ENCODE peak calls at places on chromosome 10, in four cellular contexts. Q is suprapubic skin, L is brain microvascular endothelial cell, G is HCT116. A is an unnamed sample.

GRCh38 chr10:50385610-50386009 is 134.3 kb upstream of the ASAH2 start:
- DNase-seq in Q (peak; percentile 65), L (no peak), G (no peak), A (no peak)

GRCh38 chr10:1256139-1256720 is 200.0 kb downstream of the WDR37 start:
- DNase-seq in Q (no peak), L (no peak), G (no peak), A (no peak)

GRCh38 chr10:125479059-125479458 is 203.9 kb downstream of the TEX36 start:
- DNase-seq in Q (no peak), L (peak; percentile 9), G (peak; percentile 16), A (peak; percentile 41)

GRCh38 chr10:2525781-2526180 is 541.6 kb upstream of the PFKP start:
- DNase-seq in Q (no peak), L (no peak), G (no peak), A (no peak)

GRCh38 chr10:101214446-101215396 is 14.5 kb downstream of the LBX1 start:
- DNase-seq in Q (no peak), L (no peak), G (peak; percentile 66), A (peak; percentile 49)

GRCh38 chr10:88187472-88187871 is 324.0 kb downstream of the PTEN start:
- DNase-seq in Q (no peak), L (no peak), G (no peak), A (no peak)

GRCh38 chr10:21405981-21406380 is 119.5 kb downstream of the SKIDA1 start:
- DNase-seq in Q (no peak), L (no peak), G (no peak), A (no peak)

GRCh38 chr10:42690449-42691360 is 52.3 kb upstream of the ZNF33B start:
- DNase-seq in Q (no peak), L (no peak), G (peak; percentile 19), A (peak; percentile 8)

GRCh38 chr10:3889961-3890522 is 105.0 kb upstream of the KLF6 start:
- DNase-seq in Q (no peak), L (peak; percentile 93), G (peak; percentile 94), A (peak; percentile 51)

GRCh38 chr10:111076191-111076681 is 593 bp upstream of the ADRA2A start:
- DNase-seq in Q (no peak), L (peak; percentile 40), G (peak; percentile 13), A (no peak)

DNA sequence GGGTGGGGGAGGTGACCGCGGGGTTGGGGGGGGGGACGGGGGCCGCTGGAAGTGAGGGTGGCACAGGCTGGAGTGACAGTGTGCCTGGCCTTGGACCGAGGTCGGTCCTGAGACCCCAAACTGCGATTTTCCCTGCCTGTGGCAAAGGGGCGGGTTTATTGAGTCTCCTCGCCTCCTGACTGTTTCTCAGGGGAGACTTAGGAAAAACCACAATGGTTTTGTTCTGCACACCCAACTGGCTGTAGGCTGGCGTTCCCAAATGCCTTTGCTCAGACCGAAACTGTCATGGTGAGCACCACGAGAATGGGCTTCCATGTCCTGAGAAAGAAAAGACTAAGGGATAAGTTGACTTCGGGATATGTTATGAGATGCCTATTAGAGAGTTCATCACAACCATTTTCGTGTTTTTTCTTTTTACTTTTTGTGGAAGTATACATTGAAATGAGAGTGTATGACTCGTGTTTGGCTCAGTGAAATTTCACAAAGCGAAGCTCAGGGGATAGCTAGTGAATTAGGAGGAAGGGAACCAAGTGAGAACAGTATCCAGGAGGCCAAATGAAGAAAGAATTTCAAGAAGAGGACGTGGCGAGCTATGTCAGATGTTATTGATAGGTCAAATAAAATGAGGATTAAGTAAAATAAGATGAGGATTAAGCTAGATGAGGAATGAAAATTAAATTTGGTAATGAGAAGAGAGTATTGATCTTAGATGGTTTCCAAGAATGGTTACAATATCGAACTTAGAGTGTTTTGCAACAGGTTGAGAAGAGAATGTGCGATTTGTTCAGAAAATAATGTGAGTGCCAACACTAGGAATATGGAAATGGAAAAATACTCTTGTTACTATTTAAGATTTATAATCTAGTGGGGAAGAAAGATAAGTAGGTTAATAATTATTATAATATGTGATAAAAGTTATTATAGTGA is 918 bp downstream of the NET1 start:
- DNase-seq in Q (no peak), L (peak; percentile 11), G (no peak), A (peak; percentile 29)
- H3K27ac ChIP-seq in Q (peak overlapping the region; percentile 89), L (peak overlapping the region; percentile 17), G (peak overlapping the region; percentile 22), A (peak overlapping the region; percentile 81)

GRCh38 chr10:11282661-11283060 is 265.0 kb downstream of the CELF2 start:
- DNase-seq in Q (no peak), L (no peak), G (no peak), A (no peak)

GRCh38 chr10:11279286-11279685 is 261.6 kb downstream of the CELF2 start:
- DNase-seq in Q (no peak), L (no peak), G (no peak), A (no peak)

GRCh38 chr10:11276475-11276990 is 258.9 kb downstream of the CELF2 start:
- DNase-seq in Q (no peak), L (no peak), G (no peak), A (no peak)

GRCh38 chr10:11282156-11282555 is 264.5 kb downstream of the CELF2 start:
- DNase-seq in Q (no peak), L (no peak), G (no peak), A (no peak)

GRCh38 chr10:11280187-11280932 is 262.7 kb downstream of the CELF2 start:
- DNase-seq in Q (no peak), L (no peak), G (no peak), A (no peak)
- H3K27ac ChIP-seq in Q (no peak overlapping the region), L (no peak overlapping the region), G (no peak overlapping the region), A (no peak overlapping the region)

DNA sequence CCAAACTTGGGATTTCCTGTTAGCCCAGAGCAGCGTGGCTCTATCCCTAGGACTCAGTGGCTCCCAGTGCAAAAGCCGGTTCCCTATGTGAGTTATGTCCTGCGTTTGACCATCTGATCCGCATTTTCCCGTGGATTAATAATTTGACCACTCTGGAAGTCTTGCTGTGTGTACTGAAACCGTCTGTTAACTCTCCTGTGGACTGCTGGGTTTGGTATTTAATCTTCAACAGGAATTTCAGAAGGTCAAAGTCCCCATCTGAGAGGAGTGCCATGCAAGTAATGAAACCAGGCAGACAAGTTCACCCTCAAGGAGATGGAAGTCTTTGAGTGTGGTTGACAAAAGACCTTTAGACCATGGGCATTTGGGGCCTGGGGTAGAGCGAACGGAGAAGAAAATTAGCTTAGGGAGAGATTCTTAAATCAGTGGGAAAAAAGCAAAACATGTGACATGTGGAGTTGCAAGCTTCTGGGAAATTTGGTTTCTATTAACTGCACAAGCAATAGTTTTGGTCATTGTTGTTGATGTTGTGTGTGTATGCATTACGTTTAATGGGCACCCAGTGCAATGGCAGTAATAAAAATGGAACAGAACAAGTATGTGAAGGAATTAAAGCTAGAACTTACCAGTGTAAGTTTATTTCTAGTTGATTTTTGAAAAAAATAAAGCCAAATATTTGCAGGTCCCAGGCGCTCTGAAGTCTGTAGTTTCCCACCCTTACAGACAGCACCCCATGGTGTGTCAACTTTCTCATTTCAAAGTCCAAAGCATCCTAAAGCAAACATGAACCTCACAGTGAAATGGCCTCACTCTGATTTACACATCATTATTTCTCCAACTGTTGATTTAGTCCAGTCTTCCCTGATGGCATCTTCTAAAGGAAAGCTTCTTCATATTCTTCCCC is 38.3 kb downstream of the LYZL1 start:
- DNase-seq in Q (no peak), L (no peak), G (no peak), A (no peak)
- H3K27ac ChIP-seq in Q (no peak overlapping the region), L (no peak overlapping the region), G (no peak overlapping the region), A (no peak overlapping the region)

GRCh38 chr10:80538481-80539185 is 931 bp downstream of the SH2D4B start:
- DNase-seq in Q (no peak), L (no peak), G (no peak), A (no peak)
- H3K27ac ChIP-seq in Q (no peak overlapping the region), L (no peak overlapping the region), G (no peak overlapping the region), A (no peak overlapping the region)

GRCh38 chr10:76051007-76051936 is 619.8 kb downstream of the LRMDA start:
- DNase-seq in Q (no peak), L (no peak), G (peak; percentile 29), A (no peak)

GRCh38 chr10:76055963-76056362 is 624.5 kb downstream of the LRMDA start:
- DNase-seq in Q (no peak), L (no peak), G (no peak), A (no peak)

GRCh38 chr10:76050291-76050625 is 618.8 kb downstream of the LRMDA start:
- DNase-seq in Q (no peak), L (no peak), G (no peak), A (no peak)

GRCh38 chr10:76055466-76055865 is 624.0 kb downstream of the LRMDA start:
- DNase-seq in Q (no peak), L (no peak), G (no peak), A (no peak)

DNA sequence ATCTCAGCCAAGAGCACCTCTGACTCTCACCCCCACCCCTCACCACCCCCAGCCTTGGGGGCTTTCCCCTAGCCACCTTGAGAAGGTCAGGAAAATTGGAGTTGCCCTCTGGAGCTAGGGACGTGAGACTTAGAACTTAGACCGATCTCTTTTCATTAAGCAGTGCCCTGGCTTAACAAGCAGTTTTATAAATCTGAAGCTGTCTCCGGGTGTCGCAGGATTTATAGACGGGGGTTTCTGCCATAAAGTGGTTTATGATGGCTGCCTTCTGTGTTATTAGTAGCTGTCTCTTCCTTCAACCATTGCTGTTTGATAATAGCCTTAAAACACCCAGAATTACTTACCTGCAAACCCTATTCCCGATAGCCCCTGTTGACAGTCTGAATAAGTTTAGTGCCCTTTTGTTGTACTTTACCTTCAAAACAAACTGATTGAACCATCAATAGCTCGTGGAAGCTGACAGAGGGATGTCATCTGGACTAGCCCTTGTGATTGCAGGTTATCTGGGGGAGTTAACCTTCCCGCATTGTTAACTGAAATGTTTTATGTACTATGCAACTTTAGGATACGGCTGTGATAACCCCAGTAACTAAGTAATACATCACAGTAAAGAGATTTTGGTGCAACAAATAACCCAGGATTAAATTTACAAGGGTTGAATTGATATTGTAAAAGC is 621.5 kb downstream of the LRMDA start:
- DNase-seq in Q (no peak), L (no peak), G (no peak), A (no peak)
- H3K27ac ChIP-seq in Q (no peak overlapping the region), L (no peak overlapping the region), G (no peak overlapping the region), A (no peak overlapping the region)

GRCh38 chr10:18980084-18980629 is 68.4 kb upstream of the MALRD1 start:
- DNase-seq in Q (no peak), L (no peak), G (no peak), A (no peak)
- H3K27ac ChIP-seq in Q (no peak overlapping the region), L (no peak overlapping the region), G (no peak overlapping the region), A (no peak overlapping the region)

GRCh38 chr10:97571622-97572021 is 957 bp upstream of the ANKRD2 start:
- DNase-seq in Q (no peak), L (no peak), G (no peak), A (peak; percentile 96)
- H3K27ac ChIP-seq in Q (peak overlapping the region; percentile 86), L (no peak overlapping the region), G (peak overlapping the region; percentile 68), A (peak overlapping the region; percentile 93)

A was measured in PC-9.